ENCODE peak calls at places on chromosomes 11 and 22, in five cellular contexts. F is tibial nerve, J is heart left ventricle, E is HCT116, X is mucosa of descending colon. T is an unnamed sample. For H3K4me1 and H3K36me3, the result is how much of the 10 kb centered on the place peaks cover.

GRCh38 chr11:129593098-129593497 is 217.4 kb downstream of the BARX2 start:
- DNase-seq in J (no peak), F (no peak), X (peak), E (no peak), T (no peak)

GRCh38 chr11:105862736-105863367 is 159.2 kb downstream of the MSANTD4 start:
- DNase-seq in J (no peak), F (no peak), E (peak), X (peak), T (no peak)

GRCh38 chr11:126857860-126858808 is 142.4 kb downstream of the KIRREL3 start:
- DNase-seq in X (no peak), F (no peak), E (no peak), J (no peak), T (no peak)

GRCh38 chr11:118902336-118903203 is 18.9 kb downstream of the CXCR5 start:
- DNase-seq in E (no peak), X (no peak), J (no peak), F (no peak), T (no peak)

GRCh38 chr11:73382747-73383146 is 6.5 kb downstream of the RELT start:
- DNase-seq in F (no peak), E (no peak), X (no peak), J (no peak), T (no peak)

GRCh38 chr22:44497218-44497903 is 672 bp downstream of the RTL6 start:
- DNase-seq in X (peak), J (no peak), F (no peak), E (no peak), T (no peak)

GRCh38 chr11:67286621-67287333 is 2.3 kb upstream of the ANKRD13D start:
- DNase-seq in J (no peak), X (no peak), F (no peak), E (no peak), T (no peak)

GRCh38 chr11:68120212-68121066 is 749 bp downstream of the CHKA start:
- DNase-seq in X (peak), F (peak), J (peak), E (no peak), T (peak)

GRCh38 chr11:9004310-9004945 is 627 bp upstream of the NRIP3 start:
- DNase-seq in E (no peak), F (no peak), X (no peak), J (no peak), T (no peak)

GRCh38 chr11:27553186-27553585 is 46.6 kb upstream of the LIN7C start:
- DNase-seq in F (no peak), X (no peak), J (no peak), E (no peak), T (no peak)

GRCh38 chr11:128691802-128692749 is 1.8 kb upstream of the FLI1 start:
- DNase-seq in F (no peak), X (no peak), E (no peak), J (no peak), T (no peak)

GRCh38 chr22:45631140-45631539 is 40.5 kb upstream of the ATXN10 start:
- DNase-seq in E (no peak), J (no peak), F (no peak), X (no peak), T (no peak)

GRCh38 chr22:37860796-37861421 is 11.7 kb downstream of the EIF3L start:
- DNase-seq in F (no peak), E (no peak), J (no peak), X (no peak), T (no peak)

GRCh38 chr11:65944191-65944590 is 1.1 kb upstream of the TSGA10IP start:
- DNase-seq in E (no peak), X (no peak), F (no peak), J (no peak), T (no peak)

GRCh38 chr11:79139900-79140299 is 300.9 kb downstream of the TENM4 start:
- DNase-seq in J (no peak), E (no peak), X (no peak), F (no peak), T (no peak)

GRCh38 chr11:107385361-107385982 is 72.2 kb downstream of the CWF19L2 start:
- DNase-seq in F (no peak), J (no peak), X (no peak), E (peak), T (no peak)

GRCh38 chr11:107387666-107388065 is 70.0 kb downstream of the CWF19L2 start:
- DNase-seq in X (no peak), F (no peak), J (no peak), E (no peak), T (no peak)

DNA sequence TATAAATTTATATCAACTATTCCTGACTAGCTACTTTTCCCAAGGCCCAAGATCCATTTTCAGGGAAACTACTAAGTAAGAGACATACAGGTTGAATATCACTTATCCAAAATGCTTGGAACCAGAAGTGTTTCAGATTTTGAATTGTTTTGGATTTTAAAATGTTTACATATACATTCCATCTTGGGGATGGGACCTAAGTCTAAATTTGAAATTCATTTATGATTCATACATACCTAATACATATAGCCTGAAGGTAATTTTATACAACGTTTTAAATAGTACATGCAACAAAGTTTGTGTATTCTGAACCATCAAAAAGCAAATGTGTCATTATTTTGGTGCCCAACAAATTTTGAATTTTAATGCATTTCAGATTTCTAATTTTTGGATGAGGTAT is 73.5 kb downstream of the CWF19L2 start:
- DNase-seq in J (no peak), F (no peak), X (no peak), E (no peak), T (no peak)
- H3K4me1 ChIP-seq in J (under half), F (under half), X (under half), E (under half), T (under half)

GRCh38 chr22:17797721-17798559 is 23.7 kb upstream of the BID start:
- DNase-seq in F (no peak), E (no peak), X (no peak), J (no peak), T (no peak)
- H3K4me3 ChIP-seq in F (no peak), E (no peak), X (no peak), J (no peak), T (no peak)

GRCh38 chr11:19164881-19165280 is 36.9 kb downstream of the CSRP3 start:
- DNase-seq in J (no peak), E (no peak), X (no peak), F (no peak), T (no peak)
- H3K36me3 ChIP-seq in J (under half), E (under half), X (under half), F (under half), T (under half)

DNA sequence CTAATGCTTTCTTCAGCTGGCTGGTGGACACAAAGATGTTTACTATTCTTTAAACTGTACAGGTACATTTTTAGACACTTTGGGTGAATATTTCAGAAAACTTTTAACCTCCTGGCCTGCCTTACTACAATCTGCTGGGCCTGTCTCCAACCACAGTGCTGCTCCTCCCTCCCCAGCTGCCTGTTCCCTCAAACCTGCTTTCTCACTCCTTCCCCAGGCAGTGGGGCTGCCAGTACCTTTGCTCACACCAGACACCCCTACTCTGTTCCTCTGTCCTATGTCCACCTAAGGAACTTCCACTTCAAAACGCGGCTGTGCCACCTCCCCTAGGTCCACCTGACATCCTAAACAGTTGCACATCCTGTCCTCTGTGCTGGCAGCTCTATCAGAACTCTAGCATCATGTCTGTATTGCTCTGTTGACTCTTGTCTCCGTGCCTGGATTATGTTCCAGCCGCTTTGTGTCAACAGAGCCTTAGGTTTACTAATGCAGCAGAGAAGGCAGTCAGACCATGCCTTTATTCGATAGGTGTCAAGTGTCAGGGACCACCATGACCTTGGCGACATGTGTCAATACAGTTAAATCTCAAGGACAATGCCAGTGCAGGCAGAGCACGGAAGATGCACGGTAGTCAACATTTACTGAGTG is 13.4 kb downstream of the ZP1 start:
- DNase-seq in X (no peak), F (no peak), E (no peak), J (no peak), T (no peak)
- H3K4me1 ChIP-seq in X (under half), F (under half), E (under half), J (under half), T (under half)

GRCh38 chr22:48491451-48491941 is 1336.2 kb downstream of the BRD1 start:
- DNase-seq in J (no peak), X (no peak), E (no peak), F (no peak), T (no peak)
- H3K4me3 ChIP-seq in J (no peak), X (no peak), E (no peak), F (no peak), T (no peak)

GRCh38 chr11:76663461-76663760 is 7.1 kb downstream of the LRRC32 start:
- DNase-seq in E (no peak), X (no peak), F (no peak), J (no peak), T (no peak)
- H3K36me3 ChIP-seq in E (under half), X (under half), F (under half), J (under half), T (under half)

GRCh38 chr11:771617-772204 is 5.6 kb downstream of the GATD1 start:
- DNase-seq in E (no peak), X (no peak), J (peak), F (no peak), T (no peak)
- H3K4me1 ChIP-seq in E (under half), X (under half), J (under half), F (half or more), T (under half)

GRCh38 chr11:82969811-82970210 is 68.3 kb downstream of the DDIAS start:
- DNase-seq in F (no peak), J (no peak), E (no peak), X (no peak), T (no peak)

GRCh38 chr11:82976786-82977185 is 75.2 kb downstream of the DDIAS start:
- DNase-seq in J (no peak), E (no peak), X (no peak), F (no peak), T (no peak)

GRCh38 chr11:82975882-82976281 is 74.3 kb downstream of the DDIAS start:
- DNase-seq in X (no peak), F (no peak), J (no peak), E (no peak), T (no peak)

GRCh38 chr11:82974135-82974534 is 72.6 kb downstream of the DDIAS start:
- DNase-seq in E (no peak), X (no peak), F (no peak), J (no peak), T (no peak)

DNA sequence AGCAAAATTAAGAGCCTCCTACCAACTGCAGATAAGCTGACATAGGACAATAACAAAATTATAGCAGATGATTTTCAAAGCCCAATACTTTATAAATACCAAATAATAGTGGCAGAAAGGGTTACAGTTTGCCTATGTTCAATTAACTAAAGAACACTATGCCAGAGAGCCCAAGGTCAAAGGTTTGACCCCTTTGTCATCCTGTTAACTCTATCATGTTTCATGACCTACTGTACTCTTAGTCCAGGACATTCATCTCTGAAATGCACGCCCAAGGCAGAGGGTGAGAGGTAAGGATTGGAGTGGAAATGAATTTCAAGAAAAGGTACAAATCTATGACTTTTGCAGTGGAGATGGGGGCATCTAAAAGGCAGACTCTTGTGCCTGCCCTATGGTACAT is 70.6 kb downstream of the DDIAS start:
- DNase-seq in X (no peak), F (no peak), J (no peak), E (no peak), T (no peak)
- H3K4me3 ChIP-seq in X (no peak), F (no peak), J (no peak), E (no peak), T (no peak)

GRCh38 chr11:94871491-94872185 is 101.7 kb downstream of the CWC15 start:
- DNase-seq in F (no peak), J (no peak), X (no peak), E (no peak), T (no peak)

GRCh38 chr11:94869186-94869585 is 101.0 kb downstream of the AMOTL1 start:
- DNase-seq in F (no peak), E (no peak), J (no peak), X (no peak), T (no peak)

GRCh38 chr11:94866936-94867795 is 99.0 kb downstream of the AMOTL1 start:
- DNase-seq in E (no peak), J (no peak), F (no peak), X (no peak), T (no peak)

GRCh38 chr11:94868468-94868867 is 100.3 kb downstream of the AMOTL1 start:
- DNase-seq in F (no peak), X (no peak), E (no peak), J (no peak), T (no peak)

GRCh38 chr11:94870422-94870821 is 102.3 kb downstream of the AMOTL1 start:
- DNase-seq in X (no peak), E (no peak), J (no peak), F (no peak), T (no peak)
- H3K36me3 ChIP-seq in X (under half), E (under half), J (under half), F (under half), T (under half)

DNA sequence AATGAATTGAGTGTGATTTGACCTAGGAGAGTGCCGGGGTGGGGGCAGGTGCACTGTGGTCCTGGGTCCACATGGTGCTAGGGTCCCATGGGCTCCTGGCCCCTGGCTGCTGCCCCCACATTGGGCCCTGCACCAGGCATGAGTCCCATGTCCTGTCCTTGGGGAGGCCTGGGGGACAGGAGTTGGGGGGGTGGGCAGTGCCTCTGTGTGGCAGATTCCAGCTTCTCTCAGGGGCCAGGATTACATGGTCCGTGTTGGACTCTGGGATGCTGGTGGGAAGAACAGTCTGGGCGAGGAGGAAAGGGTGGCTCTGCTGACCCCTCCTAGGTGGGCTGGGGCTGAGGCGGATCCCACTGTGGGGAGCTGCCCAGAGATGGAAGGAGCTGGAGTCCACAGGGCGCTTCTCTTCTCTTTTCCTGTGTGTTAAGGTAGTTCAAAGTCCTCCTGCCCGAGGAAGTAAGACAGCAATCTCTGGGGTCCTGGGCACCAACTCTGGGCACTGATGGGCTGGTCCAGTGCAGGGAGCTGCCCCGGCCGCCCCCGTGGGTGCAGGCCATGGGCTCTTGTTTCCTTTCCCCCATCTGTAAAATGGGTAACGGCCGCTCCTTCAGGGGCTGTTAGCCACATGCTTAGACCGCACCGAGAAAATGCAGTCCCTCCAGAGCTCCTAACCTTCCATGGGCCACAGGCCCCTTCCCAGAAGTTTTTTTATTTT is 19.8 kb downstream of the KCNQ1 start:
- DNase-seq in F (no peak), J (no peak), E (no peak), X (no peak), T (no peak)
- H3K4me1 ChIP-seq in F (under half), J (under half), E (under half), X (under half), T (under half)

T was measured in HAP-1.